ENCODE peak calls at places on chromosomes 3 and 15, in five cellular contexts. W is effector CD4-positive, alpha-beta T cell; R is amniotic stem cell; J is Daoy; Z is LoVo. L is an unnamed sample.

GRCh38 chr3:150897592-150897991 is 7.6 kb downstream of the MINDY4B start:
- DNase-seq in W (no peak), R (no peak), J (no peak), Z (no peak), L (no peak)

GRCh38 chr15:55277715-55278114 is 11.9 kb downstream of the RAB27A start:
- DNase-seq in W (no peak), R (no peak), J (no peak), Z (no peak), L (no peak)

GRCh38 chr3:156642750-156643728 is 31.4 kb upstream of the TIPARP start:
- DNase-seq in W (no peak), R (no peak), J (no peak), Z (no peak), L (no peak)

GRCh38 chr3:187136936-187137335 is 2.4 kb downstream of the RPL39L start:
- DNase-seq in W (no peak), R (no peak), J (peak; percentile 68), Z (peak; percentile 11), L (no peak)

GRCh38 chr15:93027413-93027812 is 61.6 kb downstream of the RGMA start:
- DNase-seq in W (no peak), R (no peak), J (no peak), Z (no peak), L (no peak)

GRCh38 chr15:64247906-64248541 is 85.2 kb upstream of the PPIB start:
- DNase-seq in W (no peak), R (peak; percentile 68), J (peak; percentile 77), Z (peak; percentile 90), L (no peak)

GRCh38 chr3:32359766-32360513 is 31.7 kb upstream of the CMTM7 start:
- DNase-seq in W (no peak), R (no peak), J (no peak), Z (no peak), L (no peak)

GRCh38 chr15:92579486-92579885 is 76.1 kb downstream of the FAM174B start:
- DNase-seq in W (no peak), R (no peak), J (no peak), Z (no peak), L (no peak)

GRCh38 chr3:78986702-78987101 is 781.1 kb downstream of the ROBO1 start:
- DNase-seq in W (no peak), R (no peak), J (peak; percentile 11), Z (no peak), L (no peak)

GRCh38 chr15:96042734-96043224 is 287.7 kb upstream of the NR2F2 start:
- DNase-seq in W (no peak), R (no peak), J (no peak), Z (no peak), L (no peak)

GRCh38 chr15:101326026-101326315 is 30.9 kb upstream of the SNRPA1 start:
- DNase-seq in W (no peak), R (no peak), J (no peak), Z (no peak), L (no peak)

GRCh38 chr3:150956376-150956775 is 16.2 kb downstream of the CLRN1 start:
- DNase-seq in W (no peak), R (no peak), J (peak; percentile 57), Z (no peak), L (no peak)

GRCh38 chr3:87320748-87321634 is 44.6 kb upstream of the POU1F1 start:
- DNase-seq in W (no peak), R (no peak), J (no peak), Z (peak; percentile 42), L (no peak)

GRCh38 chr3:49519916-49520385 is 34.3 kb upstream of the BSN start:
- DNase-seq in W (no peak), R (no peak), J (no peak), Z (no peak), L (no peak)

GRCh38 chr3:137845161-137845560 is 81.0 kb downstream of the SOX14 start:
- DNase-seq in W (no peak), R (no peak), J (no peak), Z (no peak), L (no peak)

GRCh38 chr3:82641701-82642100 is 880.3 kb upstream of the GBE1 start:
- DNase-seq in W (no peak), R (no peak), J (no peak), Z (no peak), L (no peak)

GRCh38 chr3:150411106-150411460 is 3.0 kb downstream of the TSC22D2 start:
- DNase-seq in W (no peak), R (no peak), J (no peak), Z (no peak), L (no peak)

GRCh38 chr3:186790261-186790981 is 7.0 kb downstream of the EIF4A2 start:
- DNase-seq in W (no peak), R (no peak), J (peak; percentile 51), Z (peak; percentile 59), L (no peak)

GRCh38 chr3:180138871-180139270 is 102.1 kb upstream of the PEX5L start:
- DNase-seq in W (no peak), R (no peak), J (no peak), Z (no peak), L (no peak)

GRCh38 chr3:4835616-4836043 is 143.6 kb upstream of the BHLHE40 start:
- DNase-seq in W (no peak), R (no peak), J (peak; percentile 34), Z (no peak), L (no peak)

GRCh38 chr3:23316924-23317323 is 113.8 kb downstream of the UBE2E2 start:
- DNase-seq in W (no peak), R (no peak), J (no peak), Z (no peak), L (no peak)

GRCh38 chr3:72152551-72153476 is 367.9 kb upstream of the PROK2 start:
- DNase-seq in W (no peak), R (no peak), J (peak; percentile 60), Z (peak; percentile 22), L (peak; percentile 85)

GRCh38 chr3:166498439-166498838 is 661.2 kb upstream of the BCHE start:
- DNase-seq in W (no peak), R (no peak), J (no peak), Z (no peak), L (no peak)

GRCh38 chr3:159726231-159726964 is 262.2 kb upstream of the IL12A start:
- DNase-seq in W (no peak), R (no peak), J (peak; percentile 67), Z (peak; percentile 69), L (no peak)

L was measured in left cardiac atrium.